ENCODE peak calls at places on chromosomes 2 and 18, in eight cellular contexts. X is GM13976; R is NCI-H146; P is stimulated activated CD4-positive, alpha-beta T cell treated with anti-CD3 and anti-CD28 coated beads, Interleukin-2, amount 100 ng/mL, for 48 hours; M is breast epithelium; B is stimulated activated CD8-positive, alpha-beta memory T cell treated with anti-CD3 and anti-CD28 coated beads, Interleukin-15, amount 100 ng/mL, for 1 hour; S is left lung; F is naive thymus-derived CD4-positive, alpha-beta T cell. A is an unnamed sample.

GRCh38 chr2:241275504-241275903 is 40.0 kb downstream of the HDLBP start:
- DNase-seq in R (no peak), X (no peak), F (no peak), P (no peak), S (no peak), B (no peak), M (no peak), A (no peak)

GRCh38 chr2:149023091-149023490 is 15.4 kb upstream of the LYPD6B start:
- DNase-seq in X (no peak), P (no peak), R (no peak), S (no peak), F (no peak), B (no peak), M (no peak), A (no peak)

GRCh38 chr2:154195644-154196221 is 324.0 kb downstream of the GALNT13 start:
- DNase-seq in P (no peak), R (peak), B (no peak), F (no peak), X (no peak), S (no peak), M (no peak), A (no peak)

GRCh38 chr2:150853258-150853657 is 365.8 kb upstream of the RND3 start:
- DNase-seq in R (no peak), M (no peak), B (no peak), X (no peak), P (no peak), F (no peak), S (no peak), A (no peak)

GRCh38 chr18:48974304-48975220 is 23.8 kb upstream of the SMAD7 start:
- DNase-seq in B (no peak), F (no peak), M (no peak), P (no peak), R (peak), X (no peak), S (no peak), A (no peak)

GRCh38 chr18:21183670-21184069 is 58.4 kb upstream of the GREB1L start:
- DNase-seq in R (no peak), S (no peak), B (no peak), F (no peak), M (no peak), P (no peak), X (no peak), A (no peak)

GRCh38 chr2:72770879-72771461 is 54.9 kb downstream of the EXOC6B start:
- DNase-seq in M (no peak), P (peak), S (no peak), F (no peak), B (peak), X (peak), R (peak), A (peak)

GRCh38 chr2:238938460-238939055 is 90.7 kb downstream of the TWIST2 start:
- DNase-seq in X (no peak), R (no peak), P (no peak), M (no peak), B (no peak), S (peak), F (peak), A (no peak)

GRCh38 chr2:19711470-19712372 is 190.1 kb downstream of the TTC32 start:
- DNase-seq in S (no peak), R (peak), X (no peak), F (no peak), P (no peak), M (no peak), B (no peak), A (peak)

GRCh38 chr2:191385416-191386160 is 140.4 kb downstream of the MYO1B start:
- DNase-seq in P (no peak), F (no peak), X (no peak), B (no peak), M (no peak), S (no peak), R (no peak), A (no peak)

GRCh38 chr2:199606193-199606780 is 148.5 kb upstream of the SATB2 start:
- DNase-seq in B (no peak), S (no peak), P (no peak), F (no peak), X (no peak), R (no peak), M (no peak), A (no peak)

GRCh38 chr2:235458839-235459273 is 35.0 kb upstream of the AGAP1 start:
- DNase-seq in S (peak), B (no peak), R (no peak), M (peak), X (no peak), F (no peak), P (no peak), A (no peak)

GRCh38 chr2:96393989-96394761 is 58.6 kb downstream of the NCAPH start:
- DNase-seq in X (no peak), M (no peak), B (no peak), R (no peak), P (no peak), S (no peak), F (no peak), A (no peak)

A was measured in neuronal stem cell.